ENCODE peak calls at places on chromosomes 16 and 17, in five cellular contexts. E, Q, R, L and D are unnamed samples.

GRCh38 chr17:62931101-62931500 is 34.9 kb upstream of the TANC2 start:
- DNase-seq in E (no peak), Q (no peak), R (no peak), L (no peak), D (no peak)

GRCh38 chr17:83176272-83176955 is 97.0 kb downstream of the METRNL start:
- DNase-seq in E (no peak), Q (no peak), R (peak), L (no peak), D (no peak)

GRCh38 chr17:41972571-41973411 is 6.2 kb downstream of the CNP start:
- DNase-seq in E (no peak), Q (no peak), R (peak), L (no peak), D (no peak)

GRCh38 chr17:81329927-81330883 is 35.1 kb upstream of the SLC38A10 start:
- DNase-seq in E (peak), Q (no peak), R (no peak), L (peak), D (no peak)

GRCh38 chr16:61045931-61046330 is 990.3 kb downstream of the CDH8 start:
- DNase-seq in E (no peak), Q (no peak), R (no peak), L (no peak), D (no peak)

GRCh38 chr17:29807520-29808361 is 122.3 kb downstream of the SSH2 start:
- DNase-seq in E (peak), Q (peak), R (peak), L (peak), D (peak)

GRCh38 chr16:52069866-52070265 is 477.1 kb downstream of the TOX3 start:
- DNase-seq in E (peak), Q (peak), R (no peak), L (peak), D (no peak)

GRCh38 chr17:44198721-44199552 is 747 bp downstream of the ATXN7L3 start:
- DNase-seq in E (peak), Q (no peak), R (peak), L (peak), D (no peak)

GRCh38 chr17:5730373-5730772 is 146.1 kb upstream of the NLRP1 start:
- DNase-seq in E (no peak), Q (no peak), R (no peak), L (no peak), D (no peak)

DNA sequence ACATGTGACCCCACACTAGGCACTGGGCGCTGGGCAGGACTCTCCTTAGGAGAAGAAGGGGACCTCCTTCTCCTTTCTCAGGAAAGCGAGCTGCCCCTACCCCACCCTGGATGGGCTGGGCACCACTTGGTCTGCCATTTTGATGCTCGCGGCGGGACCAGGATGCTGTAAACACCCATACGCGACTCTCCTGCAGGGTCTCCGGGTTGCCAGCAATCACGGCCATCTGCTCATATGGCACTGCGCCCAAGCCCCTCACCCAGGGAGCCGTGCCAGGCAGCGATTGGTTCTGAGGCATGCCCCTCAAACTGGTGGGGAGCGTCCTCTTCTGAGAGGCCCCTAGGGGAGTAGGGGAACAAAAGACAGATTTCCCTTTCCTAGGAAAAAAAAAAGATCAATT is 99.0 kb downstream of the C16orf78 start:
- DNase-seq in E (peak), Q (no peak), R (peak), L (peak), D (no peak)
- H3K27ac ChIP-seq in E (no peak), Q (no peak), R (no peak), L (no peak), D (no peak)

GRCh38 chr17:77449373-77449907 is 308.7 kb downstream of the SEC14L1 start:
- DNase-seq in E (no peak), Q (no peak), R (no peak), L (no peak), D (no peak)
- H3K27ac ChIP-seq in E (no peak), Q (peak), R (peak), L (peak), D (peak)

GRCh38 chr16:57468346-57468745 is 5.9 kb downstream of the POLR2C start:
- DNase-seq in E (no peak), Q (no peak), R (no peak), L (no peak), D (no peak)
- H3K27ac ChIP-seq in E (no peak), Q (no peak), R (no peak), L (no peak), D (no peak)

GRCh38 chr17:8503807-8504206 is 68.1 kb downstream of the NDEL1 start:
- DNase-seq in E (no peak), Q (no peak), R (no peak), L (no peak), D (no peak)
- H3K27ac ChIP-seq in E (no peak), Q (no peak), R (no peak), L (no peak), D (no peak)

GRCh38 chr16:4378202-4378666 is 6.6 kb downstream of the VASN start:
- DNase-seq in E (no peak), Q (no peak), R (no peak), L (no peak), D (no peak)
- H3K27ac ChIP-seq in E (no peak), Q (no peak), R (no peak), L (no peak), D (no peak)

DNA sequence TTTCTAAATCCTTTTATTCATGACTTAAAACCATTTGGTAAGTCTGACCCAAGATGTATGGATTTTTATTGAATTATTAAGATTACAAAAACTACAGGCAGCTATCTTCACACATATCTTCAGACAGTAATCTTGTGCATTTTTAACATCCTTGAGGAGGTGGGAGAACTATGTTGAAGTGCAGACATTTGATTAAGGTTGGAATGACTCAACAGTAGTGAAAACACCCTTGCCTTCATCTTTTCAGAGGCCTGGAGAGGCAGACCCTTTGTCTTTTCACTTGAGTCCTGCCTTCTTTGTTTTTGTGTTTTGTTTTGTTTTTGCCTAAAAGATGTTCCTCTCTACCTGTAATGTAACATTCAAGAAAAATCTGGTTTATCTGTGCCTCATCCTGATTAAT is 240.2 kb upstream of the TBX2 start:
- DNase-seq in E (no peak), Q (no peak), R (no peak), L (peak), D (no peak)
- H3K27ac ChIP-seq in E (no peak), Q (no peak), R (no peak), L (no peak), D (no peak)

GRCh38 chr17:28371245-28372202 is at the start of gene SARM1:
- DNase-seq in E (peak), Q (peak), R (peak), L (peak), D (peak)
- H3K27ac ChIP-seq in E (no peak), Q (peak), R (peak), L (no peak), D (peak)

DNA sequence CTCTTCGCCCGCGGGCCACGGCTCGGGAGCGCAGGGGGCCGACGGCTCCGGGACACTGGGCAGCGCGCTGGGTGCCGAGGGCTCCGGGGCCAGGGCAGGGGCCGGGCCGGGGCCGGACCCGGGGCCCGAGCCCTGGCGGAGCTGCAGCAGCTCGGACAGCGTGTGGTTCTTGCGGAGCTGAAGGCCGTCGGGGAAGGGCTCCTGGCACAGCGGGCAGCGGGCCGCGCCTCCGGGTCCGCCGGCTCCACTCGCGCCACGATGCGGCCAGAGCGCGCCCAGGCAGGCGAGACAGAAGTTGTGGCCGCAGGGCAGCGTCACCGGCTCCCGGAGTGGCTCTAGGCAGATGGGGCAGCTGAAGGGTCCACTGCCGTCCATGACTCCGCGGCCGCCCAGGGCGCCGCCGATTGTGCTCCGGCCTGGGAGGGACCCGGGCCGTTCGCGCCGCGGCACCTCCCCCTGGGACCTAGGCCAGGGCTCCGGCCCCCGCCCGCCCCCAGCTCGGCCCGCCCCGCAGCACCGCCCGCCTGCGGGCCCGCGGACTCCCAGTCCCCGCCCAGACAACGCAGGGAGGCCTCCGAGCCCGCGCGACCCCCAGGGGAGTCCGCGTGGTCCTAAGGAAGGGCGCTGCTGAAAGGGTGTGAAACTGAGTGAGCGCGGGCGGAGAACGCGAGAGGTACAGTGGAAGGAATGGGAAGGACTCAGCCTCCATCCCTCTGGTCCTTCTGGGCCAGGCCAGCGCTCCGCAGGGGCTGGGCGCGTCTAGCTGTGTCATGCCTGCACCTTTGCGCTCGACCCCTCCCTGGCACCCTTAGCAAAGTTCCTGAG is at the start of gene TRIM47:
- DNase-seq in E (peak), Q (peak), R (peak), L (peak), D (peak)
- H3K27ac ChIP-seq in E (no peak), Q (peak), R (peak), L (no peak), D (peak)

DNA sequence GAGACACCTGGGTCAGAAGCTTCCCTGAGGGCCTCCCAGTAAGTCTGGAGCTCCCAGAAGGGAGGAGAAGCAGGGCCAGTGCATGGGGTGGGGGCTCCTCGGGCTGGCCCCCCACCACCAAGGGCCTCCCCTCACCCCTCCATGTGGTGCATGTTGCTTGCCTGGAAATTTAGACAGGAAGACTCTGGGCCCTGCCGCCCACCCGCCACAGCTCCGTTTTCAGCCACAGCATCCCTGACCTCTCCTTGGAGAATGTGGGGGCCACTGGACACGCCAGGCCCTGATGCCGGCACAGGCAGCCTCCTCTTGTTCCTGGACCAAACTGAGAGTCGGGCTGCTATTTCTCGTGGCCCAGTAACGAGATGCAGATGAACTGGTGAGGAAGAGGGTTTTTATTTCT is 2.7 kb upstream of the METTL26 start:
- DNase-seq in E (no peak), Q (no peak), R (no peak), L (no peak), D (no peak)
- H3K27ac ChIP-seq in E (no peak), Q (no peak), R (no peak), L (no peak), D (no peak)